ENCODE peak calls at places on chromosomes 13 and 19, in ten cellular contexts. H, T, D, X, Z, S, F, J, P and R are unnamed samples.

GRCh38 chr19:2077398-2077797 is 18.7 kb downstream of the MOB3A start:
- DNase-seq in H (no peak), F (no peak), D (no peak), P (no peak), J (no peak), X (no peak), Z (no peak), S (no peak), T (no peak), R (no peak)

GRCh38 chr19:2422951-2423880 is 4.2 kb downstream of the TIMM13 start:
- DNase-seq in P (no peak), S (no peak), T (no peak), H (no peak), J (peak), F (no peak), D (no peak), X (no peak), Z (no peak), R (no peak)

GRCh38 chr13:59790626-59791025 is 373.1 kb downstream of the DIAPH3 start:
- DNase-seq in Z (no peak), S (no peak), H (no peak), T (no peak), D (no peak), J (no peak), X (no peak), P (no peak), F (no peak), R (no peak)

GRCh38 chr13:27005556-27005955 is 166.1 kb downstream of the USP12 start:
- DNase-seq in J (no peak), T (peak), D (no peak), P (no peak), F (no peak), X (no peak), Z (no peak), H (no peak), S (no peak), R (no peak)

GRCh38 chr19:29699861-29700260 is 15.2 kb downstream of the C19orf12 start:
- DNase-seq in J (no peak), H (no peak), T (no peak), F (no peak), S (no peak), Z (no peak), X (no peak), D (no peak), P (no peak), R (no peak)

GRCh38 chr13:80664930-80665329 is 324.0 kb upstream of the SPRY2 start:
- DNase-seq in P (no peak), S (no peak), D (no peak), T (no peak), F (no peak), J (no peak), Z (no peak), X (no peak), H (no peak), R (no peak)

GRCh38 chr13:21435710-21436151 is 23.4 kb downstream of the ZDHHC20 start:
- DNase-seq in P (peak), F (no peak), Z (peak), D (no peak), S (no peak), T (peak), J (no peak), H (peak), X (no peak), R (peak)

GRCh38 chr19:35724560-35724959 is 6.8 kb downstream of the KMT2B start:
- DNase-seq in H (no peak), X (no peak), F (no peak), T (no peak), Z (no peak), D (no peak), J (no peak), S (no peak), P (no peak), R (no peak)

GRCh38 chr19:1170938-1171754 is 2.9 kb downstream of the SBNO2 start:
- DNase-seq in F (no peak), H (no peak), P (no peak), X (no peak), S (peak), Z (peak), D (no peak), T (no peak), J (no peak), R (no peak)

GRCh38 chr13:101489635-101490034 is 37.2 kb downstream of the ITGBL1 start:
- DNase-seq in H (no peak), D (no peak), J (no peak), S (no peak), X (no peak), F (no peak), Z (no peak), T (no peak), P (no peak), R (no peak)

GRCh38 chr13:113935081-113935511 is 38.8 kb downstream of the C13orf46 start:
- DNase-seq in S (no peak), P (no peak), J (peak), F (no peak), D (no peak), X (no peak), T (no peak), Z (no peak), H (no peak), R (no peak)

GRCh38 chr19:47419789-47420188 is 462 bp upstream of the MEIS3 start:
- DNase-seq in Z (no peak), S (no peak), F (no peak), D (no peak), T (no peak), X (no peak), H (no peak), J (no peak), P (no peak), R (no peak)

GRCh38 chr13:41224113-41225110 is 30.0 kb upstream of the KBTBD7 start:
- DNase-seq in Z (no peak), P (no peak), X (no peak), T (no peak), H (no peak), J (no peak), S (no peak), D (no peak), F (no peak), R (no peak)

GRCh38 chr13:103031332-103031873 is 34.8 kb downstream of the SLC10A2 start:
- DNase-seq in D (no peak), J (no peak), H (no peak), S (no peak), T (no peak), P (no peak), X (no peak), F (no peak), Z (no peak), R (no peak)

GRCh38 chr13:25756916-25757315 is 294.9 kb downstream of the SHISA2 start:
- DNase-seq in J (no peak), S (no peak), F (no peak), P (no peak), X (no peak), H (no peak), Z (no peak), D (no peak), T (no peak), R (no peak)

GRCh38 chr19:8641908-8642547 is 11.6 kb downstream of the NFILZ start:
- DNase-seq in F (no peak), T (no peak), Z (no peak), H (peak), X (no peak), S (no peak), P (no peak), D (no peak), J (no peak), R (peak)

GRCh38 chr13:91809161-91809560 is 410.7 kb downstream of the GPC5 start:
- DNase-seq in X (no peak), D (no peak), P (no peak), H (no peak), F (no peak), T (no peak), S (no peak), Z (no peak), J (no peak), R (no peak)

GRCh38 chr13:113431171-113431570 is 22.1 kb downstream of the ADPRHL1 start:
- DNase-seq in J (no peak), X (no peak), S (no peak), Z (no peak), H (no peak), D (no peak), T (no peak), P (no peak), F (no peak), R (no peak)

GRCh38 chr13:99303863-99304521 is 3.2 kb downstream of the GPR183 start:
- DNase-seq in H (no peak), D (no peak), T (peak), S (no peak), P (no peak), X (no peak), Z (no peak), J (no peak), F (no peak), R (peak)

GRCh38 chr19:10554760-10555612 is 10.8 kb downstream of the KRI1 start:
- DNase-seq in S (no peak), Z (no peak), P (no peak), T (no peak), F (peak), J (no peak), H (no peak), X (no peak), D (no peak), R (no peak)